ENCODE peak calls at places on chromosomes 13 and 19, in eight cellular contexts. One of them, this sample, is unnamed.

GRCh38 chr19:4391701-4392543 is 8.4 kb downstream of the SH3GL1 start:
- DNase-seq in transverse colon: no peak
- DNase-seq in upper lobe of left lung: no peak
- DNase-seq in H1: no peak
- DNase-seq in suprapubic skin: no peak
- DNase-seq in stomach: no peak
- DNase-seq in HCT116: no peak
- DNase-seq in GM12878: no peak
- DNase-seq in this sample: no peak

GRCh38 chr13:33634526-33635111 is 183.3 kb upstream of the RFC3 start:
- DNase-seq in transverse colon: no peak
- DNase-seq in upper lobe of left lung: peak; percentile 3
- DNase-seq in H1: no peak
- DNase-seq in suprapubic skin: no peak
- DNase-seq in stomach: no peak
- DNase-seq in HCT116: no peak
- DNase-seq in GM12878: no peak
- DNase-seq in this sample: no peak

GRCh38 chr13:40368123-40368891 is 298.1 kb downstream of the FOXO1 start:
- DNase-seq in transverse colon: no peak
- DNase-seq in upper lobe of left lung: no peak
- DNase-seq in H1: no peak
- DNase-seq in suprapubic skin: no peak
- DNase-seq in stomach: no peak
- DNase-seq in HCT116: no peak
- DNase-seq in GM12878: no peak
- DNase-seq in this sample: no peak

GRCh38 chr19:38848299-38849146 is 1.3 kb downstream of the HNRNPL start:
- DNase-seq in transverse colon: no peak
- DNase-seq in upper lobe of left lung: no peak
- DNase-seq in H1: no peak
- DNase-seq in suprapubic skin: no peak
- DNase-seq in stomach: no peak
- DNase-seq in HCT116: no peak
- DNase-seq in GM12878: no peak
- DNase-seq in this sample: no peak

GRCh38 chr13:106151056-106151699 is 384.3 kb downstream of the EFNB2 start:
- DNase-seq in transverse colon: peak; percentile 37
- DNase-seq in upper lobe of left lung: no peak
- DNase-seq in H1: peak; percentile 15
- DNase-seq in suprapubic skin: no peak
- DNase-seq in stomach: no peak
- DNase-seq in HCT116: peak; percentile 87
- DNase-seq in GM12878: no peak
- DNase-seq in this sample: no peak

GRCh38 chr13:99496322-99497142 is 4.7 kb upstream of the TM9SF2 start:
- DNase-seq in transverse colon: peak; percentile 76
- DNase-seq in upper lobe of left lung: no peak
- DNase-seq in H1: no peak
- DNase-seq in suprapubic skin: peak; percentile 81
- DNase-seq in stomach: peak; percentile 81
- DNase-seq in HCT116: peak; percentile 36
- DNase-seq in GM12878: peak; percentile 75
- DNase-seq in this sample: peak; percentile 84

GRCh38 chr13:110113284-110113764 is 193.6 kb downstream of the COL4A1 start:
- DNase-seq in transverse colon: no peak
- DNase-seq in upper lobe of left lung: no peak
- DNase-seq in H1: no peak
- DNase-seq in suprapubic skin: no peak
- DNase-seq in stomach: no peak
- DNase-seq in HCT116: no peak
- DNase-seq in GM12878: no peak
- DNase-seq in this sample: no peak

GRCh38 chr13:102847272-102848234 is 1.7 kb downstream of the ERCC5 start:
- DNase-seq in transverse colon: no peak
- DNase-seq in upper lobe of left lung: no peak
- DNase-seq in H1: no peak
- DNase-seq in suprapubic skin: no peak
- DNase-seq in stomach: no peak
- DNase-seq in HCT116: peak; percentile 19
- DNase-seq in GM12878: no peak
- DNase-seq in this sample: no peak

GRCh38 chr19:42140125-42140754 is 8.0 kb upstream of the POU2F2 start:
- DNase-seq in transverse colon: peak; percentile 48
- DNase-seq in upper lobe of left lung: peak; percentile 69
- DNase-seq in H1: peak; percentile 31
- DNase-seq in suprapubic skin: no peak
- DNase-seq in stomach: peak; percentile 41
- DNase-seq in HCT116: no peak
- DNase-seq in GM12878: no peak
- DNase-seq in this sample: no peak

GRCh38 chr19:2633693-2634075 is 68.8 kb downstream of the GNG7 start:
- DNase-seq in transverse colon: no peak
- DNase-seq in upper lobe of left lung: no peak
- DNase-seq in H1: no peak
- DNase-seq in suprapubic skin: no peak
- DNase-seq in stomach: no peak
- DNase-seq in HCT116: no peak
- DNase-seq in GM12878: no peak
- DNase-seq in this sample: no peak

GRCh38 chr19:56316728-56317127 is 2.1 kb upstream of the ZSCAN5A start:
- DNase-seq in transverse colon: no peak
- DNase-seq in upper lobe of left lung: no peak
- DNase-seq in H1: no peak
- DNase-seq in suprapubic skin: no peak
- DNase-seq in stomach: no peak
- DNase-seq in HCT116: no peak
- DNase-seq in GM12878: no peak
- DNase-seq in this sample: no peak

GRCh38 chr19:56314018-56314583 is 538 bp downstream of the ZSCAN5A start:
- DNase-seq in transverse colon: no peak
- DNase-seq in upper lobe of left lung: no peak
- DNase-seq in H1: peak; percentile 7
- DNase-seq in suprapubic skin: no peak
- DNase-seq in stomach: no peak
- DNase-seq in HCT116: no peak
- DNase-seq in GM12878: no peak
- DNase-seq in this sample: no peak

GRCh38 chr19:56312787-56313343 is 1.8 kb downstream of the ZSCAN5A start:
- DNase-seq in transverse colon: no peak
- DNase-seq in upper lobe of left lung: no peak
- DNase-seq in H1: no peak
- DNase-seq in suprapubic skin: no peak
- DNase-seq in stomach: no peak
- DNase-seq in HCT116: no peak
- DNase-seq in GM12878: no peak
- DNase-seq in this sample: no peak

GRCh38 chr19:56314584-56315075 is at the start of gene ZSCAN5A:
- DNase-seq in transverse colon: peak; percentile 98
- DNase-seq in upper lobe of left lung: peak; percentile 98
- DNase-seq in H1: peak; percentile 66
- DNase-seq in suprapubic skin: peak; percentile 98
- DNase-seq in stomach: peak; percentile 96
- DNase-seq in HCT116: peak; percentile 92
- DNase-seq in GM12878: peak; percentile 89
- DNase-seq in this sample: peak; percentile 99

GRCh38 chr19:56315076-56315828 is 613 bp upstream of the ZSCAN5A start:
- DNase-seq in transverse colon: peak; percentile 96
- DNase-seq in upper lobe of left lung: peak; percentile 90
- DNase-seq in H1: peak; percentile 81
- DNase-seq in suprapubic skin: peak; percentile 97
- DNase-seq in stomach: peak; percentile 94
- DNase-seq in HCT116: peak; percentile 98
- DNase-seq in GM12878: peak; percentile 96
- DNase-seq in this sample: peak; percentile 98
- TF ChIP-seq POLR2A in transverse colon: peak; percentile 39
- TF ChIP-seq POLR2A in upper lobe of left lung: peak; percentile 42
- TF ChIP-seq POLR2A in H1: no peak
- TF ChIP-seq POLR2A in suprapubic skin: no peak
- TF ChIP-seq POLR2A in stomach: no peak
- TF ChIP-seq POLR2A in HCT116: no peak
- TF ChIP-seq POLR2A in GM12878: no peak
- TF ChIP-seq POLR2A in this sample: peak; percentile 23

GRCh38 chr13:97359181-97360057 is 74.5 kb upstream of the RAP2A start:
- DNase-seq in transverse colon: peak; percentile 37
- DNase-seq in upper lobe of left lung: no peak
- DNase-seq in H1: no peak
- DNase-seq in suprapubic skin: no peak
- DNase-seq in stomach: peak; percentile 36
- DNase-seq in HCT116: peak; percentile 44
- DNase-seq in GM12878: no peak
- DNase-seq in this sample: peak; percentile 84
- TF ChIP-seq POLR2AphosphoS5 in transverse colon: peak; percentile 39
- TF ChIP-seq POLR2AphosphoS5 in upper lobe of left lung: peak; percentile 14
- TF ChIP-seq POLR2AphosphoS5 in H1: no peak
- TF ChIP-seq POLR2AphosphoS5 in suprapubic skin: no peak
- TF ChIP-seq POLR2AphosphoS5 in stomach: peak; percentile 75
- TF ChIP-seq POLR2AphosphoS5 in HCT116: no peak
- TF ChIP-seq POLR2AphosphoS5 in GM12878: no peak
- TF ChIP-seq POLR2AphosphoS5 in this sample: peak; percentile 65

DNA sequence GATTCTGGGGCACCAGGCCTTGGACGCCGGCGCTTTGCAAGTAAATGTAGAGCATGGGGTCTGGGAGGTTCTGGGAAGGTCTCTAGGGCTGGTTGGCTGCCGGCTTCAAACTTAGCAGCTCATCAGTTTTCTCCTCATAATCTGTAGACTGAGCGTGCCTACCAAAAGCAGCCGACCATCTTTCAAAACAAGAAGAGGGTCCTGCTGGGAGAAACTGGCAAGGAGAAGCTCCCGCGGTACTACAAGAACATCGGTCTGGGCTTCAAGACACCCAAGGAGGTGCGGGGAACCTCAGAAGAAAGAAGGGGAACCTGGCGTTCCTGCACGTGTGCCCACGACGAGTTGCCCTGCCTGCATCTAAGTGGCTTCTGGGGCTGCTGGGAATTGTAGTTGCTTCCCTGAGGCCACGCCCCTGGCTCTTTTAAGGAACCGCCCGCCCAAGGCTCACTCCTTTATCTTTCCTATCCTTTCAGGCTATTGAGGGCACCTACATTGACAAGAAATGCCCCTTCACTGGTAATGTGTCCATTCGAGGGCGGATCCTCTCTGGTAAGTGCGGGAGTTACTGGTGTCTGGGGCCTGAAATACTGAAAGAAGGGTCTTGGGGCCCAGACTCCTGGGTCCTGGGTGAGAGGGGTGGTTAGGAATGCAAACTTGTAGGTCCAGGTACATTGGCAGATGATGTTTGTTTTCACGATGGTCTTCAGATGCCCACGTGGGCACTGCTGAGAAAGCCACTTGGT is 984 bp downstream of the RPS11 start:
- DNase-seq in transverse colon: peak; percentile 86
- DNase-seq in upper lobe of left lung: no peak
- DNase-seq in H1: no peak
- DNase-seq in suprapubic skin: peak; percentile 88
- DNase-seq in stomach: peak; percentile 78
- DNase-seq in HCT116: no peak
- DNase-seq in GM12878: no peak
- DNase-seq in this sample: peak; percentile 81
- TF ChIP-seq POLR2A in transverse colon: peak; percentile 38
- TF ChIP-seq POLR2A in upper lobe of left lung: no peak
- TF ChIP-seq POLR2A in H1: peak; percentile 77
- TF ChIP-seq POLR2A in suprapubic skin: no peak
- TF ChIP-seq POLR2A in stomach: no peak
- TF ChIP-seq POLR2A in HCT116: no peak
- TF ChIP-seq POLR2A in GM12878: peak; percentile 74
- TF ChIP-seq POLR2A in this sample: no peak

GRCh38 chr19:6234527-6234926 is 45.2 kb downstream of the MLLT1 start:
- DNase-seq in transverse colon: no peak
- DNase-seq in upper lobe of left lung: no peak
- DNase-seq in H1: no peak
- DNase-seq in suprapubic skin: no peak
- DNase-seq in stomach: no peak
- DNase-seq in HCT116: no peak
- DNase-seq in GM12878: no peak
- DNase-seq in this sample: no peak

GRCh38 chr19:6235031-6235951 is 44.5 kb downstream of the MLLT1 start:
- DNase-seq in transverse colon: no peak
- DNase-seq in upper lobe of left lung: peak; percentile 58
- DNase-seq in H1: no peak
- DNase-seq in suprapubic skin: no peak
- DNase-seq in stomach: no peak
- DNase-seq in HCT116: no peak
- DNase-seq in GM12878: no peak
- DNase-seq in this sample: no peak

GRCh38 chr19:6233827-6234511 is 45.8 kb downstream of the MLLT1 start:
- DNase-seq in transverse colon: no peak
- DNase-seq in upper lobe of left lung: peak; percentile 83
- DNase-seq in H1: no peak
- DNase-seq in suprapubic skin: peak; percentile 78
- DNase-seq in stomach: peak; percentile 76
- DNase-seq in HCT116: no peak
- DNase-seq in GM12878: no peak
- DNase-seq in this sample: no peak

GRCh38 chr19:6232567-6232966 is 47.2 kb downstream of the MLLT1 start:
- DNase-seq in transverse colon: no peak
- DNase-seq in upper lobe of left lung: no peak
- DNase-seq in H1: no peak
- DNase-seq in suprapubic skin: peak; percentile 66
- DNase-seq in stomach: no peak
- DNase-seq in HCT116: no peak
- DNase-seq in GM12878: no peak
- DNase-seq in this sample: no peak

GRCh38 chr19:6233051-6233826 is 46.5 kb downstream of the MLLT1 start:
- DNase-seq in transverse colon: no peak
- DNase-seq in upper lobe of left lung: peak; percentile 84
- DNase-seq in H1: no peak
- DNase-seq in suprapubic skin: peak; percentile 79
- DNase-seq in stomach: peak; percentile 83
- DNase-seq in HCT116: no peak
- DNase-seq in GM12878: no peak
- DNase-seq in this sample: no peak
- TF ChIP-seq POLR2AphosphoS5 in transverse colon: no peak
- TF ChIP-seq POLR2AphosphoS5 in upper lobe of left lung: peak; percentile 70
- TF ChIP-seq POLR2AphosphoS5 in H1: no peak
- TF ChIP-seq POLR2AphosphoS5 in suprapubic skin: no peak
- TF ChIP-seq POLR2AphosphoS5 in stomach: peak; percentile 2
- TF ChIP-seq POLR2AphosphoS5 in HCT116: no peak
- TF ChIP-seq POLR2AphosphoS5 in GM12878: no peak
- TF ChIP-seq POLR2AphosphoS5 in this sample: no peak